ENCODE peak calls at places on chromosomes 16 and 17, in four cellular contexts. One of them, this sample, is unnamed.

GRCh38 chr17:66661411-66661843 is 173.5 kb upstream of the CACNG5 start:
- DNase-seq in A549: peak; percentile 77
- DNase-seq in HepG2: no peak
- DNase-seq in GM12878: no peak
- DNase-seq in this sample: no peak

GRCh38 chr16:19305443-19305842 is 19.9 kb downstream of the CLEC19A start:
- DNase-seq in A549: no peak
- DNase-seq in HepG2: no peak
- DNase-seq in GM12878: no peak
- DNase-seq in this sample: no peak

GRCh38 chr17:47604268-47604927 is 45.3 kb upstream of the KPNB1 start:
- DNase-seq in A549: no peak
- DNase-seq in HepG2: no peak
- DNase-seq in GM12878: no peak
- DNase-seq in this sample: peak; percentile 37

GRCh38 chr17:2731807-2732206 is 17.6 kb downstream of the CCDC92B start:
- DNase-seq in A549: no peak
- DNase-seq in HepG2: no peak
- DNase-seq in GM12878: no peak
- DNase-seq in this sample: no peak

GRCh38 chr16:48059936-48060335 is 95.9 kb downstream of the ABCC12 start:
- DNase-seq in A549: no peak
- DNase-seq in HepG2: no peak
- DNase-seq in GM12878: no peak
- DNase-seq in this sample: no peak

GRCh38 chr17:17514361-17514992 is 18.3 kb upstream of the RASD1 start:
- DNase-seq in A549: no peak
- DNase-seq in HepG2: no peak
- DNase-seq in GM12878: no peak
- DNase-seq in this sample: peak; percentile 59

GRCh38 chr17:75344664-75345063 is 55.4 kb upstream of the SLC25A19 start:
- DNase-seq in A549: no peak
- DNase-seq in HepG2: no peak
- DNase-seq in GM12878: no peak
- DNase-seq in this sample: no peak

GRCh38 chr16:19113577-19114358 is at the start of gene ITPRIPL2:
- DNase-seq in A549: peak; percentile 93
- DNase-seq in HepG2: peak; percentile 67
- DNase-seq in GM12878: no peak
- DNase-seq in this sample: peak; percentile 92

GRCh38 chr16:1102921-1103648 is 7.0 kb upstream of the C1QTNF8 start:
- DNase-seq in A549: no peak
- DNase-seq in HepG2: no peak
- DNase-seq in GM12878: no peak
- DNase-seq in this sample: peak; percentile 93

GRCh38 chr16:59611556-59611955 is 877.4 kb upstream of the GOT2 start:
- DNase-seq in A549: no peak
- DNase-seq in HepG2: no peak
- DNase-seq in GM12878: no peak
- DNase-seq in this sample: no peak

GRCh38 chr16:85296859-85297698 is 184.8 kb upstream of the CIBAR2 start:
- DNase-seq in A549: peak; percentile 53
- DNase-seq in HepG2: peak; percentile 52
- DNase-seq in GM12878: no peak
- DNase-seq in this sample: peak; percentile 72

GRCh38 chr16:57591870-57592485 is 36.5 kb upstream of the ADGRG1 start:
- DNase-seq in A549: no peak
- DNase-seq in HepG2: no peak
- DNase-seq in GM12878: no peak
- DNase-seq in this sample: no peak

GRCh38 chr17:83174859-83175550 is 95.6 kb downstream of the METRNL start:
- DNase-seq in A549: no peak
- DNase-seq in HepG2: no peak
- DNase-seq in GM12878: no peak
- DNase-seq in this sample: no peak

GRCh38 chr17:14320734-14321475 is 20.0 kb downstream of the HS3ST3B1 start:
- DNase-seq in A549: no peak
- DNase-seq in HepG2: no peak
- DNase-seq in GM12878: no peak
- DNase-seq in this sample: no peak

GRCh38 chr17:45120558-45120957 is 11.8 kb downstream of the PLCD3 start:
- DNase-seq in A549: no peak
- DNase-seq in HepG2: no peak
- DNase-seq in GM12878: no peak
- DNase-seq in this sample: no peak

GRCh38 chr16:81036751-81037350 is 1.2 kb downstream of the ATMIN start:
- DNase-seq in A549: peak; percentile 8
- DNase-seq in HepG2: peak; percentile 6
- DNase-seq in GM12878: no peak
- DNase-seq in this sample: peak; percentile 25

GRCh38 chr17:46089389-46089965 is 90.4 kb downstream of the STH start:
- DNase-seq in A549: no peak
- DNase-seq in HepG2: no peak
- DNase-seq in GM12878: no peak
- DNase-seq in this sample: no peak

GRCh38 chr17:13385481-13385907 is 216.2 kb downstream of the HS3ST3A1 start:
- DNase-seq in A549: peak; percentile 8
- DNase-seq in HepG2: no peak
- DNase-seq in GM12878: no peak
- DNase-seq in this sample: no peak

GRCh38 chr16:66189951-66190350 is 176.5 kb upstream of the CDH5 start:
- DNase-seq in A549: no peak
- DNase-seq in HepG2: no peak
- DNase-seq in GM12878: no peak
- DNase-seq in this sample: no peak

GRCh38 chr17:81641825-81642489 is 5.0 kb downstream of the TSPAN10 start:
- DNase-seq in A549: peak; percentile 50
- DNase-seq in HepG2: no peak
- DNase-seq in GM12878: no peak
- DNase-seq in this sample: no peak

GRCh38 chr16:54236761-54237160 is 49.8 kb downstream of the IRX3 start:
- DNase-seq in A549: no peak
- DNase-seq in HepG2: no peak
- DNase-seq in GM12878: no peak
- DNase-seq in this sample: no peak

GRCh38 chr17:69539781-69540319 is 125.4 kb downstream of the MAP2K6 start:
- DNase-seq in A549: peak; percentile 31
- DNase-seq in HepG2: no peak
- DNase-seq in GM12878: no peak
- DNase-seq in this sample: no peak

GRCh38 chr17:37671813-37672544 is 28.7 kb upstream of the DDX52 start:
- DNase-seq in A549: peak; percentile 77
- DNase-seq in HepG2: peak; percentile 85
- DNase-seq in GM12878: no peak
- DNase-seq in this sample: no peak

GRCh38 chr17:31687505-31688126 is 171.4 kb downstream of the COPRS start:
- DNase-seq in A549: no peak
- DNase-seq in HepG2: no peak
- DNase-seq in GM12878: no peak
- DNase-seq in this sample: no peak

GRCh38 chr16:70018254-70018653 is 67.1 kb downstream of the CLEC18A start:
- DNase-seq in A549: peak; percentile 82
- DNase-seq in HepG2: peak; percentile 80
- DNase-seq in GM12878: peak; percentile 3
- DNase-seq in this sample: peak; percentile 43

GRCh38 chr16:11781773-11782172 is 15.3 kb downstream of the ZC3H7A start:
- DNase-seq in A549: no peak
- DNase-seq in HepG2: no peak
- DNase-seq in GM12878: peak; percentile 51
- DNase-seq in this sample: peak; percentile 39
- TF ChIP-seq PBX3 in A549: no peak
- TF ChIP-seq PBX3 in HepG2: no peak
- TF ChIP-seq PBX3 in GM12878: peak; percentile 66
- TF ChIP-seq PBX3 in this sample: no peak

DNA sequence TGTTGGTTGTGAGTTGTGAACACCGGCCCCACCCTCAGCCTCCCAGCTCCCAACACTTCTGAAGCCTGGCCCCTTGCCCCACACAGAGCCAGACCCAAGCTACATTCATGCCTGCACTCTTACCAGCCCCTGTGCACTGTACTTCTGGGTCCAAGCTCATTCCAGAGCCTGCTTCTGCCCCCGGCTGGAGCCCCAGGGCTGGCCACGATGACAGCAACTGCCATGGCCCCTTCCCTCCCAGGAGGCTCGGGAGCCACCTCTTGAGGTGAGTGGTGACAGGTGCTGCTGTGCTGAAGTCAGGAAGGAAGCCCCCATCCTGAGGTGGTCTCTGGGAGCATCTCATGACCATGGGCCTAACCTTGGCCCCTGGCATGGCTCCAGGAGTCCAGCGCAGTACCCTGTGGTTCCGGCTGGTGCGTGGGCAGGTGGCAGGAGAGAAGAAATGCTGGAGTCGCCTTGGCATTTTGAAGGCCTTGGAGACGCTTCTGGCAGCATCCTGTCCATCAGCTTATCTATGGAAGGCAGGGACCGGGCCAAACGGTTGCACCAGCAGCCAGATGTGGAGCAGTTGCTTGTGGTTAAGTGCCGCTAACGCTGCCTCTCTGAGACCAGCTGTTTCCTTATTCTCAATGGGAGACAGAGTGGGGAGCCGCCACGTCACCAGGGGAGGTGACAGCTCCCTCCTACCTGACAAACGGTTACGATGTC is 3.9 kb upstream of the CDT1 start:
- DNase-seq in A549: no peak
- DNase-seq in HepG2: no peak
- DNase-seq in GM12878: no peak
- DNase-seq in this sample: no peak
- TF ChIP-seq PBX3 in A549: no peak
- TF ChIP-seq PBX3 in HepG2: no peak
- TF ChIP-seq PBX3 in GM12878: no peak
- TF ChIP-seq PBX3 in this sample: no peak

GRCh38 chr16:2520784-2521577 is 810 bp downstream of the AMDHD2 start:
- DNase-seq in A549: no peak
- DNase-seq in HepG2: peak; percentile 70
- DNase-seq in GM12878: no peak
- DNase-seq in this sample: peak; percentile 61
- TF ChIP-seq PBX3 in A549: no peak
- TF ChIP-seq PBX3 in HepG2: no peak
- TF ChIP-seq PBX3 in GM12878: no peak
- TF ChIP-seq PBX3 in this sample: no peak

GRCh38 chr17:78528541-78528940 is 48.7 kb downstream of the DNAH17 start:
- DNase-seq in A549: no peak
- DNase-seq in HepG2: no peak
- DNase-seq in GM12878: no peak
- DNase-seq in this sample: no peak

GRCh38 chr17:78529871-78530670 is 47.1 kb downstream of the DNAH17 start:
- DNase-seq in A549: no peak
- DNase-seq in HepG2: no peak
- DNase-seq in GM12878: no peak
- DNase-seq in this sample: peak; percentile 86

GRCh38 chr17:78527345-78527744 is 49.9 kb downstream of the DNAH17 start:
- DNase-seq in A549: no peak
- DNase-seq in HepG2: no peak
- DNase-seq in GM12878: no peak
- DNase-seq in this sample: no peak

GRCh38 chr17:78530675-78531074 is 46.5 kb downstream of the DNAH17 start:
- DNase-seq in A549: no peak
- DNase-seq in HepG2: no peak
- DNase-seq in GM12878: no peak
- DNase-seq in this sample: no peak

DNA sequence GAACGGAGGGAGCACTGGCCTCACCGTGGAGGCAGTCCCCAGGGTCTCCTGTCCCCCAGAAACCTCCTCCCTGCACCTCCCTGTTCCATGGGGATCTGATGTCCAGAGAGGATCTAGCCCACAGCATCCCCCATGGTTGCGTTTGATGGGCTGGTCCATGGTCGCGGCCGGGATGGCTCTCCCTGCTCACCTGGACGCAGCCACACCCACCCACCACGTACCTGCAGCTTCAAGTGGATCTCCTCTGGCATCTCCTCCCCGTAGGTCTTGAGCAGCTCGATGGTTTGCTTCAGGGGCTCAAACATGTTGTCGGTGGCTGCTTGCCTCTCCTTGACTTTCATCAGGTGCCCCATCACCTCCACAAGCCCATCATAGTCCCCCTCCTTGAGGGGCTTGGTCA is 47.9 kb downstream of the DNAH17 start:
- DNase-seq in A549: no peak
- DNase-seq in HepG2: no peak
- DNase-seq in GM12878: no peak
- DNase-seq in this sample: no peak
- TF ChIP-seq PBX3 in A549: no peak
- TF ChIP-seq PBX3 in HepG2: no peak
- TF ChIP-seq PBX3 in GM12878: no peak
- TF ChIP-seq PBX3 in this sample: no peak

GRCh38 chr17:56679148-56679766 is 85.8 kb downstream of the NOG start:
- DNase-seq in A549: peak; percentile 23
- DNase-seq in HepG2: peak; percentile 15
- DNase-seq in GM12878: no peak
- DNase-seq in this sample: peak; percentile 68
- TF ChIP-seq PBX3 in A549: no peak
- TF ChIP-seq PBX3 in HepG2: no peak
- TF ChIP-seq PBX3 in GM12878: no peak
- TF ChIP-seq PBX3 in this sample: no peak

DNA sequence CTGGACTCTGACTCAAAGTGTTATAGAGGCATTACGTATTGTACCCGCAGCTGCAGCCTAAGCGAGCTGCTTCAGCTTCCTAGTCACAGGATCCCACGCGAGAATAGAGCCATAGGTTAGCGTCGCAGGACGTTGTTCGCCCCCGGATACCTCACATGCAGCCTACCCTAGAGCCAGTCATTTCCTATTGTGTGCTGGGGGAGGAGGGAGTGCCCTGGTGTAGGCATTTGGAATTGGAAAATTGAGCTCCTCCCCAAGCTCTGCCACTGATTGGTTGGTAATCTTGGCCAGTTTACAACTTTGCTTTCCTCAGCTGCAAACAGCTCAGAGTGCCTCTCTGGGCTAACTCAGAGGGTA is 530 bp downstream of the NAA60 start:
- DNase-seq in A549: peak; percentile 64
- DNase-seq in HepG2: peak; percentile 72
- DNase-seq in GM12878: no peak
- DNase-seq in this sample: peak; percentile 51
- TF ChIP-seq PBX3 in A549: no peak
- TF ChIP-seq PBX3 in HepG2: no peak
- TF ChIP-seq PBX3 in GM12878: no peak
- TF ChIP-seq PBX3 in this sample: no peak

This sample was measured in SK-N-SH.